ENCODE peak calls at places on chromosomes 16 and 17, in five cellular contexts. Y is GM12878, D is HepG2, V is HCT116, K is K562. E is an unnamed sample.

GRCh38 chr17:67672592-67672991 is 45.1 kb upstream of the NOL11 start:
- DNase-seq in K (no peak), V (no peak), D (no peak), Y (no peak), E (no peak)

GRCh38 chr17:32903774-32904673 is 23.9 kb upstream of the TMEM98 start:
- DNase-seq in D (no peak), K (peak), V (no peak), Y (no peak), E (no peak)

GRCh38 chr17:73096201-73096600 is 3.7 kb upstream of the SLC39A11 start:
- DNase-seq in V (no peak), Y (no peak), D (no peak), K (no peak), E (no peak)

GRCh38 chr16:65905326-65905725 is 461.2 kb upstream of the CDH5 start:
- DNase-seq in K (no peak), Y (no peak), D (no peak), V (no peak), E (no peak)

GRCh38 chr17:229130-229944 is 47.9 kb upstream of the DOC2B start:
- DNase-seq in D (no peak), K (no peak), V (no peak), Y (no peak), E (no peak)

GRCh38 chr17:67479119-67479517 is 102.0 kb downstream of the PITPNC1 start:
- DNase-seq in K (no peak), Y (no peak), D (no peak), V (no peak), E (no peak)

GRCh38 chr17:78991906-78992532 is 12.3 kb upstream of the LGALS3BP start:
- DNase-seq in Y (no peak), K (no peak), V (no peak), D (no peak), E (no peak)

GRCh38 chr16:66207139-66207863 is 159.2 kb upstream of the CDH5 start:
- DNase-seq in K (no peak), D (no peak), V (no peak), Y (no peak), E (no peak)

GRCh38 chr17:49490271-49490670 is 4.8 kb upstream of the NGFR start:
- DNase-seq in D (no peak), Y (no peak), V (no peak), K (no peak), E (no peak)

GRCh38 chr17:2932946-2933345 is 130.5 kb downstream of the OR1D5 start:
- DNase-seq in D (no peak), K (no peak), Y (no peak), V (no peak), E (no peak)

GRCh38 chr16:85593503-85594195 is 19.5 kb upstream of the GSE1 start:
- DNase-seq in Y (no peak), K (no peak), V (no peak), D (no peak), E (no peak)

GRCh38 chr17:75472119-75472518 is 15.7 kb downstream of the TMEM94 start:
- DNase-seq in V (no peak), Y (no peak), D (no peak), K (peak), E (peak)

GRCh38 chr17:75468311-75468754 is 11.9 kb downstream of the TMEM94 start:
- DNase-seq in K (no peak), V (no peak), Y (no peak), D (peak), E (no peak)

GRCh38 chr17:75471207-75471606 is 14.8 kb downstream of the TMEM94 start:
- DNase-seq in Y (no peak), K (no peak), D (no peak), V (no peak), E (peak)

GRCh38 chr17:75465039-75465438 is 8.6 kb downstream of the TMEM94 start:
- DNase-seq in D (no peak), Y (no peak), V (no peak), K (no peak), E (no peak)

DNA sequence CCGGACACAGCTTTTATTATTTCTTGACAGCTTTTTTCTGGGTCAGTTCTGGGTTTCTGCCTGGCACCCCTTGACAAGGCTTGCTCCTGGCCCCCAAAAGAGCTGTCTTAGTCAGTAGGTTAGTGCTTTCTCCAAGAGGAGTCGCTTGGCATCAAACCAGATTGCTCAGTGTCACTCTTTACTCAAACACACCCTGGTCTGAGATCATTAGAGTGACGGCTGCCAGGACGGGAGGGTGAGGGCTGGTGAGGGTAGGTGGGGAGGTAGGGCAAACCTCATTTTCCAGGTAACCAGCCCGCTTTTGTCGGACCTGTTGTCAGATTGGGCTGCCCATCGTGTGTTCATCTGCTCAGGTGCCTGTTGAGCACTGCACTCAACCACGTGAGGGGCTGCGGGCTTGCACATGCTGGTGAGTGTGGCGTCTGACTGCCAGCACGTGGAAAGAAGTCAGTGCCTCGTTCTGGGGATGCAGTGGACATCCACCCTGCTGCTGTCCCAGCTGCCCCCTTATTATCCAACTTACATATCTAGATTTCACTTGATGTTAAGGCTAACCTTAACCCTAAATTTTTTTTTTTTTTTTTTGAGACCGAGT is 12.4 kb downstream of the TMEM94 start:
- DNase-seq in K (no peak), D (no peak), Y (no peak), V (no peak), E (no peak)
- TF ChIP-seq JUND in K (no peak), D (no peak), Y (no peak), V (no peak), E (no peak)

DNA sequence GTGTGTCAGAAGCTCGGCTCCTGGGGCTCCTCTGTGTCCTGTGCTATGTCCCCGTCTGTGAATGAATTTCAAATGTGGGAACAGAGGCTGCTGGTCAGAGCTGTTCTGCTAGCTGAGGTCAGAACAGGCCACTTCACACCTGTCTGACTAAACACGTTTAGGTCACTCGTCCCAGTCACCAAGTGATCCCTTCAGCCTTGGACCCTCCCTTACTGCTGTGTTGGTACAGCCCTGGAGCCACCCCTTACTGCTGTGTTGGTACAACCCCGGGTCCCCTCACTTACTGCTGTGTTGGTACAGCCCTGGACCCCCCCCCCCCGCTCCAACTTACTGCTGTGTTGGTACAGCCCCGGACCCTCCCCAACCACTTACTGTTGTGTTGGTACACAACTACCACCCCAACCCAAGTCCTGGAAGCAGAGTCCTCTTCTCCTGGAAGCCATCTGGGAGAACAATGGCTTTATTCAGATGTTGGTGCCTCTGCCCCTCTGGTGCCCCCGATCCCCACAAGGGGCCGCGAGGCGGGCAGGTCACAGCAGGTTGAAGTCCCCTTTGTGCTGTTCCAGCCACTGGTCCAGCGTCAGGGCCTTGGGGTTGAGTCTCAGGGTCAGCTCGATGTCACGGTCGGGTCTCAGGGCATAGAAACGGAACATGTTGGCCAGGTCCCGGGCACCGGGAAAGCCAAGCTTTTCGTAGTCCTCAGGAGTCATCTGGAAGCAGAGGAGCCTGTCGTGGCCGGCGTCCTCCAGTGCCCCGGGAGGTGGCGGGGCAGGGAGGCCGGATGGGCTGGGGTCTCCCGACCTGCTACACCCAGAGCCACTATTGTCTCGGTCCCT is 13.0 kb downstream of the NMRAL1 start:
- DNase-seq in Y (no peak), K (peak), D (peak), V (no peak), E (peak)
- TF ChIP-seq JUND in Y (peak), K (no peak), D (no peak), V (peak), E (no peak)

DNA sequence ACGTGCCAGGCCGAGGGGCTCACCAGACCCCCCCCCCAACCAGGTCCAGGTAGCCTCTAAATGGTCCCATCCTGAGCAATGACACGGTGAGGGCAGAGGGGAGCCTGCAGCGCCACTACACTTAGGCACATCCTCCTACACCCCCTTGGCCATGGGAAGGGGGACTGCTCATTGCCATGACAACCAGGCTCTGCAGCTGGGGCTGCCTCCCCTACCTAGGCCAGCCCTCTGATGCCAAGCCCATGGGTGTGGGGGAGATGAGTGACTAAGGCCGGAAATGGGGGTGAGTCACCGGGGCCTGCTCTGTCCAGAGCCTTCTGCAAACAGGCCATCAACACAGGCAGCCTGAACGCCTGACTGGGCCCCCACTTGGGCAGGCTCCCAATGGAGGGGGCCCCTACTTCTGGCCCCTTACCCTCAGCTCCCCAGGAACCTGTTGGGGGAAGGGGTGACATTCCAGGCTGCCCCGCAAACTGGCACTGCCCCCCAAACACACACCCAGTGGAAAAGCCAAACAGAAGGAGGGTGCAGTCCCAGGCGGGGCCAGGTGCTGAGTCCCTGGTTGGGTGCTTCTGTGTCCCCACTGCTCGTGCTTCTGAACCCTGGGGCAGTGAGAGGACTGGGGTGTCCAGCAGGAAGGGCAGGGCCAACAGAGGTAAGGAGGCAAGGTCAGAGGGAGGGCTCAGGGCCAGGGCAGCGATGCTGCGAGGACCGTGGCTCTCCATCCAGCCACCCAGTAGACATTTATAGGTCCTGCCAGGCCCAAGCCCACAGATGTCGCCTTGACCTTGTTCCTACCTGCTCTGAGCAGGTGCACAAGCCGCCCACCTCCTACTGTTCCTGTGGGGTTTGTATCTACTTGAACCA is 8.2 kb downstream of the PLCD3 start:
- DNase-seq in K (peak), Y (no peak), V (peak), D (peak), E (no peak)
- TF ChIP-seq JUND in K (peak), Y (no peak), V (peak), D (peak), E (no peak)

GRCh38 chr17:7438656-7439460 is 454 bp upstream of the FGF11 start:
- DNase-seq in V (no peak), K (no peak), Y (no peak), D (no peak), E (no peak)

GRCh38 chr17:7438050-7438614 is 1.2 kb upstream of the FGF11 start:
- DNase-seq in Y (no peak), V (no peak), K (peak), D (no peak), E (no peak)

GRCh38 chr17:7437369-7437863 is 1.9 kb upstream of the FGF11 start:
- DNase-seq in Y (no peak), D (no peak), V (no peak), K (no peak), E (no peak)

GRCh38 chr17:7435676-7436555 is 681 bp downstream of the TMEM102 start:
- DNase-seq in K (peak), Y (no peak), D (no peak), V (peak), E (no peak)

DNA sequence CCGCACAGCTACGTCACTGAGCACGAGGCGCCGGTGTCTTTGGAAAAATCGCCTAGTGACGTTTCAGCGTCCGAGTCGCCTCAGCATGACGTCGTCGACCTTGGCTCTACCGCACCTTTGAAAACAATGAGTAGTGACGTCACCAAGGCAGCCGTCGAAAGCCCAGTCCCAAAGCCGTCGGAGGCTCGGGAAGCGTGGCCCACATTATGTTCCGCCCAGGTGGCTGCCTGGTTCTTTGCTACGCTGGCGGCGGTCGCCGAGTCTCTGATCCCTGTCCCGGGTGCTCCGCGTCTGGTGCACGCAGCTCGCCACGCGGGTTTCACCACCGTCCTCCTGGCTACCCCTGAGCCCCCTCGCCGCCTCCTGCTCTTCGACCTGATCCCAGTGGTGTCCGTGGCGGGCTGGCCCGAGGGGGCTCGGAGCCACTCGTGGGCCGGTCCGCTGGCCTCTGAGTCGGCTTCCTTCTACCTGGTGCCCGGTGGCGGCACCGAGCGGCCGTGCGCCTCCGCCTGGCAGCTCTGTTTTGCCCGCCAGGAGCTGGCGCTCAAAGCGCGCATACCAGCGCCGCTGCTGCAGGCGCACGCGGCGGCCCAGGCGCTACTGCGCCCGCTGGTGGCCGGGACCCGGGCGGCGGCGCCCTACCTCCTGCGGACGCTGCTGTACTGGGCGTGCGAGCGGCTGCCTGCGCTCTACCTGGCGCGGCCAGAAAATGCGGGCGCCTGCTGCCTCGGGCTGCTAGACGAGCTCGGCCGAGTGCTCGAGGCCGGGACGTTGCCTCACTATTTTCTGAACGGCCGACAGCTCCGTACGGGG is 1.5 kb downstream of the TMEM102 start:
- DNase-seq in Y (no peak), D (peak), V (peak), K (no peak), E (peak)
- TF ChIP-seq JUND in Y (no peak), D (no peak), V (no peak), K (no peak), E (no peak)

E was measured in T47D.